ENCODE peak calls at places on chromosomes 1 and 21, in six cellular contexts. R is activated CD4-positive, alpha-beta T cell treated with anti-CD3 and anti-CD28 coated beads for 4 hours; F is CD8-positive, alpha-beta T cell; A is activated T-helper 1 cell treated with anti-CD3 and anti-CD28 coated beads, Interleukin-2, amount 50 U/mL, for 16 hours; U is OCI-LY7; S is body of pancreas. C is an unnamed sample.

GRCh38 chr1:167715653-167716302 is 6.0 kb upstream of the MPZL1 start:
- DNase-seq in R (no peak), F (no peak), A (no peak), U (no peak), S (no peak), C (no peak)

GRCh38 chr1:241213147-241213546 is 143.9 kb downstream of the RGS7 start:
- DNase-seq in R (no peak), F (no peak), A (no peak), U (no peak), S (no peak), C (no peak)

GRCh38 chr1:50704126-50704525 is 255.9 kb downstream of the FAF1 start:
- DNase-seq in R (no peak), F (no peak), A (no peak), U (peak), S (no peak), C (no peak)

GRCh38 chr1:65175171-65176070 is 27.4 kb downstream of the AK4 start:
- DNase-seq in R (no peak), F (no peak), A (no peak), U (no peak), S (no peak), C (no peak)

GRCh38 chr1:103108525-103109150 is 316 bp upstream of the COL11A1 start:
- DNase-seq in R (no peak), F (no peak), A (no peak), U (no peak), S (peak), C (peak)

GRCh38 chr21:27545754-27546349 is 579.0 kb upstream of the ADAMTS5 start:
- DNase-seq in R (no peak), F (no peak), A (no peak), U (no peak), S (no peak), C (no peak)

GRCh38 chr1:10209905-10210810 is at the start of gene KIF1B:
- DNase-seq in R (peak), F (peak), A (peak), U (peak), S (peak), C (peak)

GRCh38 chr1:200423235-200423634 is 13.4 kb upstream of the ZNF281 start:
- DNase-seq in R (no peak), F (no peak), A (no peak), U (no peak), S (no peak), C (no peak)

GRCh38 chr1:27979151-27979858 is 19.5 kb downstream of the XKR8 start:
- DNase-seq in R (no peak), F (no peak), A (no peak), U (peak), S (no peak), C (no peak)

GRCh38 chr21:42766756-42767560 is 112.4 kb downstream of the WDR4 start:
- DNase-seq in R (no peak), F (no peak), A (no peak), U (no peak), S (no peak), C (no peak)

GRCh38 chr1:7267493-7267892 is 482.2 kb downstream of the CAMTA1 start:
- DNase-seq in R (no peak), F (no peak), A (no peak), U (no peak), S (no peak), C (no peak)

GRCh38 chr1:155018617-155019348 is 14.8 kb downstream of the DCST2 start:
- DNase-seq in R (no peak), F (no peak), A (no peak), U (no peak), S (no peak), C (no peak)

GRCh38 chr1:88549536-88549935 is 134.5 kb upstream of the PKN2 start:
- DNase-seq in R (no peak), F (no peak), A (no peak), U (no peak), S (no peak), C (no peak)

GRCh38 chr1:9877962-9878361 is 32.1 kb downstream of the CTNNBIP1 start:
- DNase-seq in R (no peak), F (no peak), A (no peak), U (no peak), S (no peak), C (no peak)

GRCh38 chr1:118945460-118945859 is 42.7 kb downstream of the TBX15 start:
- DNase-seq in R (no peak), F (no peak), A (no peak), U (no peak), S (no peak), C (no peak)

GRCh38 chr1:58779837-58780585 is 3.8 kb downstream of the JUN start:
- DNase-seq in R (no peak), F (no peak), A (no peak), U (no peak), S (peak), C (no peak)

GRCh38 chr1:12604114-12604874 is 13.7 kb downstream of the DHRS3 start:
- DNase-seq in R (peak), F (peak), A (peak), U (no peak), S (no peak), C (no peak)

GRCh38 chr1:180981596-180982387 is 40.9 kb downstream of the STX6 start:
- DNase-seq in R (peak), F (peak), A (no peak), U (no peak), S (no peak), C (no peak)

GRCh38 chr1:156052862-156053769 is 482 bp downstream of the UBQLN4 start:
- DNase-seq in R (peak), F (peak), A (peak), U (peak), S (peak), C (peak)

GRCh38 chr1:213332491-213332890 is 281.4 kb downstream of the RPS6KC1 start:
- DNase-seq in R (no peak), F (no peak), A (no peak), U (no peak), S (no peak), C (no peak)

GRCh38 chr1:112849967-112850641 is 105.9 kb downstream of the SLC16A1 start:
- DNase-seq in R (no peak), F (no peak), A (no peak), U (no peak), S (no peak), C (no peak)

GRCh38 chr1:58887059-58887458 is 103.2 kb upstream of the JUN start:
- DNase-seq in R (no peak), F (no peak), A (no peak), U (no peak), S (no peak), C (no peak)

GRCh38 chr1:150429805-150430204 is 57.4 kb upstream of the TARS2 start:
- DNase-seq in R (no peak), F (no peak), A (no peak), U (peak), S (no peak), C (no peak)

GRCh38 chr1:9589719-9590157 is 1.0 kb downstream of the TMEM201 start:
- DNase-seq in R (no peak), F (no peak), A (no peak), U (peak), S (no peak), C (no peak)

GRCh38 chr1:34188418-34188817 is 11.7 kb downstream of the C1orf94 start:
- DNase-seq in R (no peak), F (no peak), A (no peak), U (no peak), S (no peak), C (no peak)

GRCh38 chr1:48217861-48218260 is 4.7 kb upstream of the SLC5A9 start:
- DNase-seq in R (no peak), F (no peak), A (no peak), U (no peak), S (no peak), C (no peak)

GRCh38 chr1:62572476-62572875 is 24.8 kb upstream of the ANGPTL3 start:
- DNase-seq in R (no peak), F (no peak), A (no peak), U (no peak), S (no peak), C (no peak)

GRCh38 chr1:99850458-99850974 is 355 bp downstream of the AGL start:
- DNase-seq in R (no peak), F (no peak), A (no peak), U (peak), S (no peak), C (no peak)

GRCh38 chr1:157272264-157272663 is 134.1 kb upstream of the ETV3 start:
- DNase-seq in R (no peak), F (no peak), A (no peak), U (no peak), S (no peak), C (no peak)

GRCh38 chr1:107405241-107405640 is 264.4 kb downstream of the NTNG1 start:
- DNase-seq in R (no peak), F (no peak), A (no peak), U (no peak), S (no peak), C (no peak)

GRCh38 chr1:14848621-14849020 is 250.1 kb downstream of the KAZN start:
- DNase-seq in R (no peak), F (no peak), A (no peak), U (no peak), S (no peak), C (no peak)

GRCh38 chr1:90833497-90834087 is 116.5 kb upstream of the BARHL2 start:
- DNase-seq in R (no peak), F (no peak), A (no peak), U (no peak), S (no peak), C (no peak)

GRCh38 chr1:173122958-173123852 is 72.5 kb upstream of the TNFSF18 start:
- DNase-seq in R (no peak), F (no peak), A (no peak), U (no peak), S (peak), C (peak)

GRCh38 chr1:152188673-152189591 is 29.9 kb upstream of the RPTN start:
- DNase-seq in R (peak), F (peak), A (peak), U (peak), S (peak), C (peak)

GRCh38 chr21:46080171-46081021 is 17.5 kb upstream of the COL6A2 start:
- DNase-seq in R (no peak), F (peak), A (no peak), U (no peak), S (peak), C (peak)

C was measured in left lung.